ENCODE peak calls at places on chromosomes 2 and 18, in seven cellular contexts. D, R, W, Z, V, C and N are unnamed samples.

GRCh38 chr2:227033471-227034148 is 130.4 kb downstream of the COL4A4 start:
- DNase-seq in D (peak; percentile 72), R (no peak), W (peak; percentile 52), Z (peak; percentile 69), V (no peak), C (no peak), N (no peak)

GRCh38 chr2:155830817-155831579 is 501.5 kb downstream of the NR4A2 start:
- DNase-seq in D (no peak), R (no peak), W (no peak), Z (no peak), V (no peak), C (no peak), N (no peak)

GRCh38 chr18:69948919-69949537 is 1.4 kb upstream of the CD226 start:
- DNase-seq in D (peak; percentile 72), R (no peak), W (no peak), Z (no peak), V (no peak), C (no peak), N (no peak)

GRCh38 chr2:229454934-229455631 is 184.0 kb upstream of the PID1 start:
- DNase-seq in D (no peak), R (no peak), W (peak; percentile 69), Z (no peak), V (no peak), C (no peak), N (no peak)

GRCh38 chr2:174334781-174335604 is at the start of gene SP9:
- DNase-seq in D (no peak), R (no peak), W (no peak), Z (peak; percentile 44), V (no peak), C (peak; percentile 15), N (no peak)

GRCh38 chr18:76589866-76590265 is 94.8 kb upstream of the ZNF516 start:
- DNase-seq in D (no peak), R (no peak), W (no peak), Z (no peak), V (no peak), C (no peak), N (no peak)

GRCh38 chr2:79181617-79182016 is 22.1 kb upstream of the REG3A start:
- DNase-seq in D (no peak), R (no peak), W (no peak), Z (no peak), V (no peak), C (no peak), N (no peak)

GRCh38 chr2:239038773-239039478 is 191.0 kb downstream of the TWIST2 start:
- DNase-seq in D (no peak), R (no peak), W (no peak), Z (no peak), V (no peak), C (no peak), N (no peak)

GRCh38 chr2:217366996-217367395 is 507.1 kb upstream of the TNP1 start:
- DNase-seq in D (no peak), R (no peak), W (peak; percentile 84), Z (no peak), V (no peak), C (no peak), N (no peak)

GRCh38 chr2:39606585-39606984 is 59.1 kb upstream of the TMEM178A start:
- DNase-seq in D (no peak), R (no peak), W (no peak), Z (no peak), V (no peak), C (no peak), N (no peak)

GRCh38 chr2:54773838-54774237 is 50.4 kb downstream of the EML6 start:
- DNase-seq in D (no peak), R (no peak), W (peak; percentile 40), Z (peak; percentile 29), V (no peak), C (no peak), N (no peak)

GRCh38 chr2:127516031-127516430 is 10.3 kb downstream of the IWS1 start:
- DNase-seq in D (no peak), R (peak; percentile 78), W (no peak), Z (no peak), V (no peak), C (no peak), N (no peak)

GRCh38 chr2:144975881-144976280 is 456.0 kb upstream of the ZEB2 start:
- DNase-seq in D (no peak), R (no peak), W (no peak), Z (no peak), V (no peak), C (no peak), N (no peak)

GRCh38 chr2:144502356-144502755 is 17.6 kb downstream of the ZEB2 start:
- DNase-seq in D (no peak), R (no peak), W (no peak), Z (no peak), V (no peak), C (no peak), N (no peak)

GRCh38 chr18:46158498-46158897 is 54.3 kb downstream of the HAUS1 start:
- DNase-seq in D (no peak), R (no peak), W (peak; percentile 17), Z (no peak), V (no peak), C (no peak), N (no peak)

GRCh38 chr2:235149240-235149641 is 197.4 kb downstream of the SH3BP4 start:
- DNase-seq in D (no peak), R (peak; percentile 78), W (no peak), Z (no peak), V (no peak), C (no peak), N (no peak)

GRCh38 chr2:173589604-173590277 is 235.1 kb downstream of the CDCA7 start:
- DNase-seq in D (no peak), R (no peak), W (peak; percentile 95), Z (no peak), V (no peak), C (no peak), N (peak; percentile 46)

GRCh38 chr2:160561551-160562280 is 68.1 kb upstream of the RBMS1 start:
- DNase-seq in D (no peak), R (no peak), W (peak; percentile 95), Z (no peak), V (no peak), C (no peak), N (no peak)

GRCh38 chr2:46701152-46701551 is 214.5 kb downstream of the MCFD2 start:
- DNase-seq in D (no peak), R (no peak), W (peak; percentile 43), Z (no peak), V (no peak), C (no peak), N (no peak)

GRCh38 chr18:1811282-1811681 is 760.0 kb downstream of the METTL4 start:
- DNase-seq in D (no peak), R (no peak), W (no peak), Z (no peak), V (no peak), C (no peak), N (no peak)

GRCh38 chr18:1805526-1805925 is 765.8 kb downstream of the METTL4 start:
- DNase-seq in D (no peak), R (no peak), W (no peak), Z (no peak), V (no peak), C (no peak), N (no peak)

DNA sequence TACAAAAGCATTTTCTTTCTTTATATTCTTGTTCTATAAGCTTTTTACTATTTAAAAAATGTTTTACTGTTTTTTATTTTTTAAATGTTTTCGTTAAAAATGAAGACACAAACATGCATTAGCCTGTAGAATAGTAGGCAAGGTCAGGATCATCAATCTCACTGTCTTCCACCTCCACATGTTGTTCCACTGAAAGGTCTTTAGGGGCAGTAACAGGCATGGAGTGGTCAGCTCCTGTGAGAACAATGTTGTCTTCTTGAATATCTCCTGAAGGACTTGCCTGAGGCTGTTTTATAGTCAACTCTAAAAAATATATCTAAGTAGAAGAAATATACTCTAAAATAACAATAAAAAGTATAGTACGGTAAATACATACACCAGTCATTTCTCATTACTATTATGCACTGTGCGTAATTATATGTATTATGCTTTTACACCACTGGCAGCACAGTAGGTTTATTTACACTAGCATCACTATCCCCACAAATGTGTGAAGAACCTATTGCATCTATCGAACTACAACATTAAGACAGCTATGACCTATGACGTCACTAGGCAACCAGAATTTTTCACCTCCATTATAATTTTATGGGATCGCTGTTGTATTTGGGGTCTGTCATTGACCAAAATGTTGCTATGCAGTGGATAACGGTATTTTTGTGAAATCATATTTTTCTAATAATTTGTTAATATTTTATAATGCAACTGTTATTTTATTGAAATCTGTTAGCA is 764.3 kb downstream of the METTL4 start:
- DNase-seq in D (no peak), R (no peak), W (no peak), Z (no peak), V (no peak), C (no peak), N (no peak)
- TF ChIP-seq CTCF in D (no peak), R (no peak), W (no peak), Z (no peak), V (no peak), C (no peak), N (no peak)

DNA sequence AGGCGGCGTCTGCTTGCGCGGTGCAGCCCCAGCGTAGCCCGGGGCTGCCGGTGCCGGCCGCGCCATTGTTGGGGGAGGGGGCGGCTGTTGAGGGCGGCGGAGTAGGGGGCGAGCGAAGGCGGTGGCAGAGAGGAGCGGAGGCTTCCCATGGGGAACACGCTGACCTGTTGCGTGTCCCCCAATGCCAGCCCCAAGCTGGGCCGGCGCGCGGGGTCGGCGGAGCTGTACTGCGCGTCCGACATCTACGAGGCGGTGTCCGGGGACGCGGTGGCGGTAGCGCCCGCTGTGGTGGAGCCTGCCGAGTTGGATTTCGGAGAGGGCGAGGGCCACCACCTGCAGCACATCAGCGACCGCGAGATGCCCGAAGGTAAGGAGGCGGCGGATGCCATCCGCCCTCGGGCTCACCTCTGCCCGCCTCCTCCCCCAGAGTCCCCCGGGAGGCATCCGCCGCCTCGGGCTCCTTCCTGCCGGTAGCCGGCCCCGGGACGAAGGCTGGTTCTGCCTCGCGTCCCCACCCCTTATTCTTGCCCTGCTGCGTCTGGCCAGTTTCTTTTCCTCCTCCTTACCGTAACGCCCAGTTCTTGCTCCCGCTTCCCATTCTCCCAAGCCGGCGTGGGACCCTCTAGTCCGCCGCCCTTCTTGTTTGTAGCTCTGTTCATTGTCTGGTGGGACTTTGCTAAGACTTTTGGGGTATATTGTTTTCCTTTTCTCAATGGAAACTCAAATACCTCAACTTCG is 479 bp downstream of the CCNYL1 start:
- DNase-seq in D (peak; percentile 89), R (no peak), W (peak; percentile 52), Z (peak; percentile 63), V (peak; percentile 56), C (no peak), N (no peak)
- TF ChIP-seq CTCF in D (no peak), R (no peak), W (no peak), Z (peak; percentile 3), V (no peak), C (no peak), N (no peak)

DNA sequence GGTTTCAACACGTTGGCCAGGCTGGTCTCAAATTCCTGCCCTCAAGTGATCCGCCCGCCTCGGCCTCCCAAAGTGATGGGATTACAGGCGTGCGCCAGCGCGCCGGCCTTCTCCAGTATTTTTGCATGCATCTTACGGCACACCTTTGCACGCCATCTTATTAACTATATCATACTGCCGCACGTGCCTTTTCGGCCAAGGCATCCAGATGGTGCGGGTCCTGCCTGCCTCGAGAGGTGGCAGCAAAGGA is 759 bp upstream of the ING5 start:
- DNase-seq in D (no peak), R (no peak), W (no peak), Z (no peak), V (no peak), C (no peak), N (peak; percentile 80)
- TF ChIP-seq CTCF in D (no peak), R (peak; percentile 30), W (peak; percentile 44), Z (peak; percentile 43), V (no peak), C (peak; percentile 55), N (peak; percentile 76)

GRCh38 chr18:61556862-61557261 is 223.6 kb downstream of the CDH20 start:
- DNase-seq in D (no peak), R (no peak), W (no peak), Z (no peak), V (no peak), C (no peak), N (no peak)
- TF ChIP-seq CTCF in D (no peak), R (no peak), W (no peak), Z (no peak), V (no peak), C (no peak), N (no peak)